ENCODE peak calls at places on chromosomes 13 and 19, in ten cellular contexts. One of them, this sample, is unnamed.

GRCh38 chr19:18904334-18905057 is 8.5 kb upstream of the CERS1 start:
- DNase-seq in progenitor cell of endocrine pancreas: no peak
- DNase-seq in sigmoid colon: no peak
- DNase-seq in Peyer's patch: peak; percentile 43
- DNase-seq in endothelial cell: no peak
- DNase-seq in heart left ventricle: no peak
- DNase-seq in cardiac fibroblast: no peak
- DNase-seq in H9: no peak
- DNase-seq in GM23338: no peak
- DNase-seq in colonic mucosa: no peak
- DNase-seq in this sample: no peak

GRCh38 chr13:49791214-49791752 is 1.2 kb downstream of the KPNA3 start:
- DNase-seq in progenitor cell of endocrine pancreas: no peak
- DNase-seq in sigmoid colon: no peak
- DNase-seq in colonic mucosa: peak; percentile 58
- DNase-seq in Peyer's patch: no peak
- DNase-seq in GM23338: peak; percentile 51
- DNase-seq in cardiac fibroblast: peak; percentile 41
- DNase-seq in heart left ventricle: no peak
- DNase-seq in H9: no peak
- DNase-seq in endothelial cell: peak; percentile 4
- DNase-seq in this sample: no peak

GRCh38 chr13:108342369-108343289 is 73.1 kb downstream of the TNFSF13B start:
- DNase-seq in progenitor cell of endocrine pancreas: no peak
- DNase-seq in cardiac fibroblast: peak; percentile 68
- DNase-seq in heart left ventricle: no peak
- DNase-seq in GM23338: peak; percentile 65
- DNase-seq in sigmoid colon: no peak
- DNase-seq in colonic mucosa: no peak
- DNase-seq in endothelial cell: no peak
- DNase-seq in Peyer's patch: no peak
- DNase-seq in H9: no peak
- DNase-seq in this sample: peak; percentile 45

GRCh38 chr19:51014242-51014641 is 5.3 kb downstream of the KLK10 start:
- DNase-seq in endothelial cell: no peak
- DNase-seq in progenitor cell of endocrine pancreas: no peak
- DNase-seq in heart left ventricle: no peak
- DNase-seq in cardiac fibroblast: no peak
- DNase-seq in GM23338: no peak
- DNase-seq in sigmoid colon: no peak
- DNase-seq in colonic mucosa: no peak
- DNase-seq in Peyer's patch: no peak
- DNase-seq in H9: no peak
- DNase-seq in this sample: no peak

GRCh38 chr13:98834254-98834960 is 81.9 kb upstream of the SLC15A1 start:
- DNase-seq in colonic mucosa: no peak
- DNase-seq in sigmoid colon: no peak
- DNase-seq in H9: peak; percentile 64
- DNase-seq in Peyer's patch: no peak
- DNase-seq in endothelial cell: no peak
- DNase-seq in cardiac fibroblast: no peak
- DNase-seq in GM23338: peak; percentile 61
- DNase-seq in progenitor cell of endocrine pancreas: no peak
- DNase-seq in heart left ventricle: no peak
- DNase-seq in this sample: no peak

GRCh38 chr19:50465000-50465399 is 11.3 kb upstream of the EMC10 start:
- DNase-seq in colonic mucosa: no peak
- DNase-seq in Peyer's patch: no peak
- DNase-seq in progenitor cell of endocrine pancreas: no peak
- DNase-seq in heart left ventricle: no peak
- DNase-seq in sigmoid colon: no peak
- DNase-seq in cardiac fibroblast: no peak
- DNase-seq in H9: no peak
- DNase-seq in endothelial cell: no peak
- DNase-seq in GM23338: no peak
- DNase-seq in this sample: no peak

GRCh38 chr13:52195052-52195837 is 35.8 kb upstream of the NEK3 start:
- DNase-seq in progenitor cell of endocrine pancreas: no peak
- DNase-seq in endothelial cell: peak; percentile 12
- DNase-seq in H9: peak; percentile 92
- DNase-seq in GM23338: peak; percentile 93
- DNase-seq in heart left ventricle: peak; percentile 83
- DNase-seq in sigmoid colon: peak; percentile 94
- DNase-seq in Peyer's patch: peak; percentile 69
- DNase-seq in colonic mucosa: peak; percentile 69
- DNase-seq in cardiac fibroblast: peak; percentile 78
- DNase-seq in this sample: no peak

GRCh38 chr19:44792286-44792685 is 14.6 kb downstream of the CBLC start:
- DNase-seq in progenitor cell of endocrine pancreas: no peak
- DNase-seq in heart left ventricle: no peak
- DNase-seq in Peyer's patch: no peak
- DNase-seq in H9: no peak
- DNase-seq in endothelial cell: no peak
- DNase-seq in GM23338: no peak
- DNase-seq in colonic mucosa: no peak
- DNase-seq in sigmoid colon: no peak
- DNase-seq in cardiac fibroblast: no peak
- DNase-seq in this sample: no peak

GRCh38 chr19:7924241-7924640 is 1.7 kb downstream of the CTXN1 start:
- DNase-seq in Peyer's patch: no peak
- DNase-seq in colonic mucosa: no peak
- DNase-seq in progenitor cell of endocrine pancreas: no peak
- DNase-seq in H9: no peak
- DNase-seq in sigmoid colon: no peak
- DNase-seq in GM23338: no peak
- DNase-seq in heart left ventricle: no peak
- DNase-seq in cardiac fibroblast: no peak
- DNase-seq in endothelial cell: no peak
- DNase-seq in this sample: no peak

GRCh38 chr19:1270168-1270853 is 1.2 kb downstream of the CIRBP start:
- DNase-seq in colonic mucosa: peak; percentile 63
- DNase-seq in GM23338: peak; percentile 17
- DNase-seq in heart left ventricle: no peak
- DNase-seq in Peyer's patch: no peak
- DNase-seq in endothelial cell: no peak
- DNase-seq in progenitor cell of endocrine pancreas: no peak
- DNase-seq in sigmoid colon: no peak
- DNase-seq in H9: no peak
- DNase-seq in cardiac fibroblast: no peak
- DNase-seq in this sample: no peak

GRCh38 chr13:58087566-58087965 is 456.0 kb downstream of the PCDH17 start:
- DNase-seq in sigmoid colon: no peak
- DNase-seq in progenitor cell of endocrine pancreas: no peak
- DNase-seq in heart left ventricle: no peak
- DNase-seq in GM23338: peak; percentile 4
- DNase-seq in endothelial cell: no peak
- DNase-seq in colonic mucosa: no peak
- DNase-seq in H9: no peak
- DNase-seq in Peyer's patch: no peak
- DNase-seq in cardiac fibroblast: no peak
- DNase-seq in this sample: no peak

GRCh38 chr13:64274481-64275217 is 2859.0 kb upstream of the PCDH20 start:
- DNase-seq in H9: no peak
- DNase-seq in Peyer's patch: no peak
- DNase-seq in progenitor cell of endocrine pancreas: no peak
- DNase-seq in cardiac fibroblast: peak; percentile 11
- DNase-seq in GM23338: no peak
- DNase-seq in colonic mucosa: no peak
- DNase-seq in endothelial cell: no peak
- DNase-seq in heart left ventricle: no peak
- DNase-seq in sigmoid colon: no peak
- DNase-seq in this sample: no peak

GRCh38 chr13:76307157-76307556 is 579.0 kb downstream of the KCTD12 start:
- DNase-seq in Peyer's patch: no peak
- DNase-seq in GM23338: no peak
- DNase-seq in colonic mucosa: no peak
- DNase-seq in progenitor cell of endocrine pancreas: no peak
- DNase-seq in endothelial cell: no peak
- DNase-seq in H9: no peak
- DNase-seq in cardiac fibroblast: no peak
- DNase-seq in sigmoid colon: no peak
- DNase-seq in heart left ventricle: no peak
- DNase-seq in this sample: no peak

GRCh38 chr13:56720841-56721240 is 419.9 kb upstream of the PRR20A start:
- DNase-seq in Peyer's patch: no peak
- DNase-seq in colonic mucosa: no peak
- DNase-seq in H9: no peak
- DNase-seq in heart left ventricle: no peak
- DNase-seq in progenitor cell of endocrine pancreas: no peak
- DNase-seq in cardiac fibroblast: no peak
- DNase-seq in endothelial cell: no peak
- DNase-seq in GM23338: peak; percentile 21
- DNase-seq in sigmoid colon: no peak
- DNase-seq in this sample: no peak

GRCh38 chr19:39412100-39412866 is at the start of gene PLEKHG2:
- DNase-seq in progenitor cell of endocrine pancreas: peak; percentile 97
- DNase-seq in endothelial cell: peak; percentile 98
- DNase-seq in sigmoid colon: peak; percentile 100
- DNase-seq in GM23338: peak; percentile 100
- DNase-seq in cardiac fibroblast: peak; percentile 100
- DNase-seq in heart left ventricle: peak; percentile 97
- DNase-seq in Peyer's patch: peak; percentile 97
- DNase-seq in H9: peak; percentile 99
- DNase-seq in colonic mucosa: peak; percentile 95
- DNase-seq in this sample: peak; percentile 100
- TF ChIP-seq CTCF in progenitor cell of endocrine pancreas: peak; percentile 98
- TF ChIP-seq CTCF in endothelial cell: peak; percentile 91
- TF ChIP-seq CTCF in sigmoid colon: peak; percentile 91
- TF ChIP-seq CTCF in GM23338: peak; percentile 84
- TF ChIP-seq CTCF in cardiac fibroblast: peak; percentile 78
- TF ChIP-seq CTCF in heart left ventricle: peak; percentile 98
- TF ChIP-seq CTCF in Peyer's patch: peak; percentile 87
- TF ChIP-seq CTCF in H9: peak; percentile 97
- TF ChIP-seq CTCF in colonic mucosa: peak; percentile 82
- TF ChIP-seq CTCF in this sample: peak; percentile 78

GRCh38 chr19:29668746-29669609 is 3.7 kb downstream of the PLEKHF1 start:
- DNase-seq in progenitor cell of endocrine pancreas: no peak
- DNase-seq in GM23338: no peak
- DNase-seq in endothelial cell: no peak
- DNase-seq in heart left ventricle: no peak
- DNase-seq in H9: no peak
- DNase-seq in Peyer's patch: no peak
- DNase-seq in sigmoid colon: peak; percentile 60
- DNase-seq in colonic mucosa: no peak
- DNase-seq in cardiac fibroblast: no peak
- DNase-seq in this sample: no peak
- TF ChIP-seq CTCF in progenitor cell of endocrine pancreas: no peak
- TF ChIP-seq CTCF in GM23338: peak; percentile 44
- TF ChIP-seq CTCF in endothelial cell: no peak
- TF ChIP-seq CTCF in heart left ventricle: peak; percentile 19
- TF ChIP-seq CTCF in H9: peak; percentile 57
- TF ChIP-seq CTCF in Peyer's patch: no peak
- TF ChIP-seq CTCF in sigmoid colon: no peak
- TF ChIP-seq CTCF in colonic mucosa: no peak
- TF ChIP-seq CTCF in cardiac fibroblast: peak; percentile 12
- TF ChIP-seq CTCF in this sample: peak; percentile 39

DNA sequence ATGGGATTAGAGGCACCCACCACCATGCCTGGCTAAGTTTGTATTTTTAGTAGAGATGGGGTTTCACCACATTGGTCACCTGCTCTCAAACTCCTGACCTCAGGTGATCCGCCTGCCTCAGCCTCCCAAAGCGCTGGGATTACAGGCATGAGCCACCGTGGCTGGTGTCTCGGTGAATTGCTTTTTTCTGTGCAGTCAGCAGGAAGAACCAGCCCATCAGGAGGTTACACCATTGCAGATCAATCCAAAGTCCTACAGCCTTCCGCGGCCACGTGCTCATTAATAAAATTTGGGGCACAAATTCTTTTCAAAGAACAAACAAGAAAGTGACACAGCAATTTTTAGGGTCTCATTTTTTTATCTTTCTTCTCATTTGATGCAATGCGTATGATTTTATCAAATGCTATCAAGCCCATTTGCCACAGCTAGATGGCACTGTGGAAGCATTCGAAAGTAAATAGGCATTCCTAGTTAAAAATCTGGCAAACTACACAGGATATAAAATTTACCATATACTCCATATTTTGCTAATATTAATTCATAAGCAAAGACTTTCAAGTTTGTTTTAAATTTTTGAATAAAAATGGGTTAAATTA is 54.4 kb upstream of the ZNF835 start:
- DNase-seq in H9: no peak
- DNase-seq in endothelial cell: no peak
- DNase-seq in Peyer's patch: no peak
- DNase-seq in cardiac fibroblast: peak; percentile 10
- DNase-seq in sigmoid colon: no peak
- DNase-seq in heart left ventricle: no peak
- DNase-seq in progenitor cell of endocrine pancreas: no peak
- DNase-seq in GM23338: no peak
- DNase-seq in colonic mucosa: no peak
- DNase-seq in this sample: no peak
- TF ChIP-seq CTCF in H9: peak; percentile 28
- TF ChIP-seq CTCF in endothelial cell: no peak
- TF ChIP-seq CTCF in Peyer's patch: no peak
- TF ChIP-seq CTCF in cardiac fibroblast: no peak
- TF ChIP-seq CTCF in sigmoid colon: no peak
- TF ChIP-seq CTCF in heart left ventricle: peak; percentile 47
- TF ChIP-seq CTCF in progenitor cell of endocrine pancreas: no peak
- TF ChIP-seq CTCF in GM23338: peak; percentile 29
- TF ChIP-seq CTCF in colonic mucosa: no peak
- TF ChIP-seq CTCF in this sample: peak; percentile 15

GRCh38 chr19:5530701-5531100 is 37.1 kb downstream of the TINCR start:
- DNase-seq in sigmoid colon: no peak
- DNase-seq in cardiac fibroblast: no peak
- DNase-seq in heart left ventricle: no peak
- DNase-seq in H9: no peak
- DNase-seq in GM23338: no peak
- DNase-seq in progenitor cell of endocrine pancreas: no peak
- DNase-seq in colonic mucosa: no peak
- DNase-seq in Peyer's patch: no peak
- DNase-seq in endothelial cell: no peak
- DNase-seq in this sample: no peak
- TF ChIP-seq CTCF in sigmoid colon: no peak
- TF ChIP-seq CTCF in cardiac fibroblast: no peak
- TF ChIP-seq CTCF in heart left ventricle: no peak
- TF ChIP-seq CTCF in H9: no peak
- TF ChIP-seq CTCF in GM23338: no peak
- TF ChIP-seq CTCF in progenitor cell of endocrine pancreas: no peak
- TF ChIP-seq CTCF in colonic mucosa: no peak
- TF ChIP-seq CTCF in Peyer's patch: no peak
- TF ChIP-seq CTCF in endothelial cell: no peak
- TF ChIP-seq CTCF in this sample: no peak

GRCh38 chr13:43116242-43116641 is 92.9 kb downstream of the DNAJC15 start:
- DNase-seq in H9: peak; percentile 42
- DNase-seq in colonic mucosa: no peak
- DNase-seq in Peyer's patch: no peak
- DNase-seq in cardiac fibroblast: no peak
- DNase-seq in heart left ventricle: no peak
- DNase-seq in endothelial cell: no peak
- DNase-seq in GM23338: peak; percentile 44
- DNase-seq in sigmoid colon: no peak
- DNase-seq in progenitor cell of endocrine pancreas: no peak
- DNase-seq in this sample: no peak
- TF ChIP-seq CTCF in H9: peak; percentile 61
- TF ChIP-seq CTCF in colonic mucosa: no peak
- TF ChIP-seq CTCF in Peyer's patch: no peak
- TF ChIP-seq CTCF in cardiac fibroblast: no peak
- TF ChIP-seq CTCF in heart left ventricle: no peak
- TF ChIP-seq CTCF in endothelial cell: no peak
- TF ChIP-seq CTCF in GM23338: peak; percentile 60
- TF ChIP-seq CTCF in sigmoid colon: no peak
- TF ChIP-seq CTCF in progenitor cell of endocrine pancreas: peak; percentile 15
- TF ChIP-seq CTCF in this sample: no peak

GRCh38 chr19:46821512-46822359 is 28.9 kb downstream of the AP2S1 start:
- DNase-seq in H9: peak; percentile 41
- DNase-seq in sigmoid colon: no peak
- DNase-seq in heart left ventricle: no peak
- DNase-seq in cardiac fibroblast: no peak
- DNase-seq in progenitor cell of endocrine pancreas: no peak
- DNase-seq in GM23338: no peak
- DNase-seq in Peyer's patch: no peak
- DNase-seq in colonic mucosa: peak; percentile 58
- DNase-seq in endothelial cell: no peak
- DNase-seq in this sample: no peak
- TF ChIP-seq CTCF in H9: no peak
- TF ChIP-seq CTCF in sigmoid colon: no peak
- TF ChIP-seq CTCF in heart left ventricle: no peak
- TF ChIP-seq CTCF in cardiac fibroblast: no peak
- TF ChIP-seq CTCF in progenitor cell of endocrine pancreas: no peak
- TF ChIP-seq CTCF in GM23338: no peak
- TF ChIP-seq CTCF in Peyer's patch: no peak
- TF ChIP-seq CTCF in colonic mucosa: no peak
- TF ChIP-seq CTCF in endothelial cell: no peak
- TF ChIP-seq CTCF in this sample: no peak